ENCODE peak calls at places on chromosomes 16 and 17, in five cellular contexts. J is NT2/D1, N is HT-29, V is tibial nerve, K is G401. U is an unnamed sample.

GRCh38 chr16:25027281-25027680 is 12.1 kb upstream of the ARHGAP17 start:
- DNase-seq in J (no peak), V (no peak), K (no peak), N (no peak), U (no peak)

GRCh38 chr17:35241520-35241919 is 1.4 kb upstream of the SLFN5 start:
- DNase-seq in J (no peak), N (no peak), V (no peak), K (no peak), U (no peak)

GRCh38 chr17:33438136-33438535 is 145.0 kb upstream of the ASIC2 start:
- DNase-seq in K (no peak), J (no peak), V (no peak), N (no peak), U (no peak)

GRCh38 chr17:50768348-50768761 is 1.0 kb upstream of the ANKRD40CL start:
- DNase-seq in K (no peak), N (peak; percentile 97), V (no peak), J (no peak), U (no peak)

GRCh38 chr16:1105888-1106620 is 10.0 kb upstream of the C1QTNF8 start:
- DNase-seq in K (peak; percentile 62), V (no peak), J (peak; percentile 50), N (peak; percentile 71), U (peak; percentile 42)

GRCh38 chr17:3659541-3660111 is 8.8 kb downstream of the TAX1BP3 start:
- DNase-seq in K (no peak), V (peak; percentile 74), J (no peak), N (peak; percentile 24), U (peak; percentile 56)

GRCh38 chr16:54930034-54930938 is at the start of gene IRX5:
- DNase-seq in K (peak; percentile 52), J (peak; percentile 86), V (peak; percentile 64), N (peak; percentile 91), U (peak; percentile 91)

GRCh38 chr16:622920-623280 is 7.9 kb upstream of the WFIKKN1 start:
- DNase-seq in N (no peak), J (no peak), V (no peak), K (no peak), U (no peak)

GRCh38 chr17:51362818-51363598 is 102.7 kb downstream of the UTP18 start:
- DNase-seq in V (no peak), N (no peak), J (peak; percentile 27), K (no peak), U (no peak)

GRCh38 chr16:74700206-74701040 is at the start of gene MLKL:
- DNase-seq in N (peak; percentile 74), K (no peak), V (peak; percentile 35), J (no peak), U (peak; percentile 39)

GRCh38 chr16:9090101-9090959 is 1.1 kb upstream of the HAPSTR1 start:
- DNase-seq in J (peak; percentile 62), K (no peak), N (no peak), V (peak; percentile 18), U (peak; percentile 54)

GRCh38 chr17:67725232-67726206 is 7.8 kb downstream of the NOL11 start:
- DNase-seq in V (no peak), N (no peak), K (no peak), J (no peak), U (no peak)

GRCh38 chr17:81426676-81427445 is 31.6 kb downstream of the BAHCC1 start:
- DNase-seq in K (no peak), N (no peak), V (no peak), J (no peak), U (no peak)

GRCh38 chr16:75244225-75244792 is 7.1 kb downstream of the BCAR1 start:
- DNase-seq in N (peak; percentile 25), K (no peak), J (no peak), V (peak; percentile 47), U (peak; percentile 56)

GRCh38 chr17:56985371-56986162 is 7.6 kb downstream of the SCPEP1 start:
- DNase-seq in V (no peak), J (no peak), K (no peak), N (no peak), U (no peak)

GRCh38 chr17:9900744-9901143 is 4.3 kb downstream of the RCVRN start:
- DNase-seq in J (no peak), K (no peak), N (no peak), V (peak; percentile 13), U (no peak)

GRCh38 chr17:44761932-44762810 is 3.4 kb downstream of the ADAM11 start:
- DNase-seq in J (no peak), K (no peak), V (no peak), N (no peak), U (no peak)

GRCh38 chr16:50281391-50282009 is 15.1 kb downstream of the ADCY7 start:
- DNase-seq in J (no peak), V (no peak), K (no peak), N (no peak), U (peak; percentile 18)

GRCh38 chr16:457732-458400 is 32.4 kb downstream of the RAB11FIP3 start:
- DNase-seq in K (peak; percentile 62), V (no peak), J (no peak), N (peak; percentile 10), U (peak; percentile 22)

GRCh38 chr17:41689497-41690299 is 1.0 kb downstream of the EIF1 start:
- DNase-seq in K (peak; percentile 42), N (peak; percentile 84), V (peak; percentile 74), J (no peak), U (peak; percentile 47)

GRCh38 chr17:74271281-74271680 is 2.8 kb upstream of the DNAI2 start:
- DNase-seq in V (no peak), K (no peak), J (no peak), N (no peak), U (no peak)

GRCh38 chr17:66904760-66905637 is 59.5 kb upstream of the CACNG4 start:
- DNase-seq in V (no peak), K (peak; percentile 6), N (no peak), J (no peak), U (no peak)

GRCh38 chr16:50446861-50447260 is 78.1 kb upstream of the BRD7 start:
- DNase-seq in V (no peak), K (no peak), N (no peak), J (no peak), U (no peak)

GRCh38 chr17:81986606-81987005 is 9.2 kb downstream of the ASPSCR1 start:
- DNase-seq in J (no peak), N (no peak), K (no peak), V (no peak), U (no peak)

GRCh38 chr17:7673239-7673638 is 14.1 kb downstream of the TP53 start:
- DNase-seq in J (no peak), K (peak; percentile 19), V (no peak), N (peak; percentile 45), U (no peak)

GRCh38 chr16:84663433-84664101 is 15.3 kb downstream of the KLHL36 start:
- DNase-seq in K (no peak), J (no peak), N (no peak), V (no peak), U (no peak)

GRCh38 chr16:11547517-11547916 is 39.2 kb downstream of the LITAF start:
- DNase-seq in V (no peak), K (no peak), J (no peak), N (no peak), U (no peak)

GRCh38 chr17:40362696-40363479 is 1.6 kb downstream of the GJD3 start:
- DNase-seq in V (no peak), K (no peak), J (no peak), N (peak; percentile 79), U (peak; percentile 54)

GRCh38 chr16:12646490-12647274 is 157.0 kb downstream of the CPPED1 start:
- DNase-seq in J (no peak), V (peak; percentile 21), K (no peak), N (no peak), U (no peak)

GRCh38 chr17:76909971-76910760 is 42.0 kb downstream of the MGAT5B start:
- DNase-seq in V (no peak), J (peak; percentile 49), K (no peak), N (peak; percentile 45), U (peak; percentile 53)

GRCh38 chr17:39608601-39609000 is 881 bp upstream of the NEUROD2 start:
- DNase-seq in J (no peak), N (no peak), V (no peak), K (peak; percentile 79), U (no peak)

GRCh38 chr17:81550830-81551457 is 1.2 kb downstream of the FAAP100 start:
- DNase-seq in N (no peak), V (no peak), K (no peak), J (no peak), U (peak; percentile 12)

GRCh38 chr16:3022697-3023414 is 886 bp downstream of the HCFC1R1 start:
- DNase-seq in J (no peak), K (peak; percentile 24), N (no peak), V (no peak), U (peak; percentile 61)

U was measured in heart right ventricle.